ENCODE peak calls at places on chromosome 7, in four cellular contexts. G is GM10248, I is T-helper 2 cell, W is NCI-H460. N is an unnamed sample.

GRCh38 chr7:135186261-135186540 is 15.7 kb upstream of the CYREN start:
- DNase-seq in W (no peak), I (no peak), G (no peak), N (no peak)

GRCh38 chr7:66905689-66906088 is 15.3 kb upstream of the TMEM248 start:
- DNase-seq in G (no peak), I (no peak), W (no peak), N (peak; percentile 20)

GRCh38 chr7:51021906-51022570 is 239.3 kb upstream of the GRB10 start:
- DNase-seq in G (no peak), I (no peak), W (no peak), N (no peak)

GRCh38 chr7:42181566-42181965 is 55.4 kb downstream of the GLI3 start:
- DNase-seq in W (no peak), G (no peak), I (no peak), N (no peak)

GRCh38 chr7:46139079-46139478 is 218.0 kb upstream of the IGFBP3 start:
- DNase-seq in G (peak; percentile 39), W (no peak), I (no peak), N (peak; percentile 77)

GRCh38 chr7:45103958-45104843 is 7.3 kb downstream of the TBRG4 start:
- DNase-seq in W (no peak), I (no peak), G (no peak), N (no peak)

GRCh38 chr7:531777-532176 is 12.1 kb upstream of the PDGFA start:
- DNase-seq in I (no peak), G (no peak), W (no peak), N (no peak)

GRCh38 chr7:145331076-145331475 is 495.2 kb upstream of the TPK1 start:
- DNase-seq in G (no peak), I (no peak), W (no peak), N (no peak)

GRCh38 chr7:92359801-92360200 is 87.5 kb upstream of the GATAD1 start:
- DNase-seq in G (no peak), I (no peak), W (no peak), N (peak; percentile 18)

GRCh38 chr7:34107306-34107705 is 202.0 kb downstream of the BMPER start:
- DNase-seq in I (no peak), W (no peak), G (no peak), N (peak; percentile 91)

GRCh38 chr7:55086413-55087201 is 67.8 kb downstream of the EGFR start:
- DNase-seq in G (peak; percentile 54), I (no peak), W (no peak), N (peak; percentile 90)

GRCh38 chr7:2821161-2821841 is 22.8 kb downstream of the GNA12 start:
- DNase-seq in G (peak; percentile 65), I (no peak), W (no peak), N (peak; percentile 81)

GRCh38 chr7:30196408-30196807 is 61.6 kb downstream of the MTURN start:
- DNase-seq in I (no peak), G (no peak), W (no peak), N (no peak)

N was measured in GM23248.